ENCODE peak calls at places on chromosome 2, in five cellular contexts. D is HCT116; K is HTR-8/SVneo; T is CD4-positive, CD25-positive, alpha-beta regulatory T cell; M is ELR. O is an unnamed sample.

GRCh38 chr2:221895366-221896121 is 323.4 kb upstream of the EPHA4 start:
- DNase-seq in M (no peak), K (no peak), D (no peak), T (no peak), O (no peak)

GRCh38 chr2:241195506-241196130 is 7.1 kb downstream of the ANO7 start:
- DNase-seq in T (no peak), D (no peak), M (no peak), K (no peak), O (no peak)

GRCh38 chr2:229980440-229981184 is 58.3 kb downstream of the FBXO36 start:
- DNase-seq in T (peak), M (peak), D (no peak), K (peak), O (no peak)

GRCh38 chr2:71583876-71584275 is 130.5 kb downstream of the DYSF start:
- DNase-seq in D (no peak), T (no peak), M (peak), K (no peak), O (no peak)

GRCh38 chr2:99336780-99337163 is 417 bp upstream of the EIF5B start:
- DNase-seq in K (no peak), M (no peak), T (no peak), D (no peak), O (no peak)

GRCh38 chr2:67510745-67511144 is 113.6 kb downstream of the ETAA1 start:
- DNase-seq in T (no peak), M (no peak), K (no peak), D (no peak), O (no peak)

GRCh38 chr2:20168048-20168726 is 56.7 kb downstream of the SDC1 start:
- DNase-seq in D (no peak), T (no peak), M (no peak), K (no peak), O (no peak)

GRCh38 chr2:160472839-160473251 is 20.8 kb downstream of the RBMS1 start:
- DNase-seq in M (peak), D (no peak), T (no peak), K (no peak), O (no peak)

GRCh38 chr2:15160602-15161001 is 400.5 kb downstream of the NBAS start:
- DNase-seq in T (no peak), D (no peak), K (no peak), M (no peak), O (no peak)

GRCh38 chr2:230685165-230685560 is 27.5 kb upstream of the CAB39 start:
- DNase-seq in D (no peak), T (no peak), M (no peak), K (no peak), O (peak)

GRCh38 chr2:228771306-228771705 is 499.8 kb downstream of the PID1 start:
- DNase-seq in T (no peak), D (no peak), M (no peak), K (no peak), O (no peak)

O was measured in cardiac septum.